ENCODE peak calls at places on chromosomes 16 and 17, in six cellular contexts. S, W, U, X, H and E are unnamed samples.

GRCh38 chr17:47276868-47277267 is 23.2 kb downstream of the ITGB3 start:
- DNase-seq in W (peak), X (peak), U (peak), S (peak), H (no peak), E (no peak)

GRCh38 chr17:8386841-8387240 is 3.8 kb upstream of the RPL26 start:
- DNase-seq in H (no peak), S (no peak), W (no peak), U (no peak), X (no peak), E (no peak)

GRCh38 chr17:39576187-39576586 is 31.5 kb downstream of the NEUROD2 start:
- DNase-seq in H (no peak), U (no peak), W (no peak), X (no peak), S (peak), E (no peak)

GRCh38 chr16:31356566-31357323 is 1.8 kb downstream of the ITGAX start:
- DNase-seq in X (no peak), S (no peak), U (no peak), W (no peak), H (no peak), E (peak)

GRCh38 chr16:72974142-72974769 is 73.7 kb downstream of the ZFHX3 start:
- DNase-seq in X (no peak), U (no peak), H (peak), S (no peak), W (no peak), E (no peak)

GRCh38 chr16:35753559-35754390 is 2294.4 kb downstream of the TP53TG3F start:
- DNase-seq in S (no peak), X (no peak), H (no peak), W (no peak), U (no peak), E (no peak)

GRCh38 chr16:52446076-52446475 is 100.9 kb downstream of the TOX3 start:
- DNase-seq in W (no peak), S (peak), X (no peak), H (no peak), U (peak), E (no peak)

GRCh38 chr17:27295945-27296344 is 2.0 kb downstream of the WSB1 start:
- DNase-seq in U (no peak), S (peak), H (no peak), X (no peak), W (no peak), E (no peak)

GRCh38 chr16:24721830-24722238 is 7.6 kb upstream of the TNRC6A start:
- DNase-seq in S (peak), X (no peak), W (peak), U (no peak), H (no peak), E (no peak)

GRCh38 chr17:60390881-60391418 is 983 bp downstream of the USP32 start:
- DNase-seq in X (no peak), W (peak), H (peak), U (peak), S (peak), E (no peak)

GRCh38 chr17:17445925-17446665 is 30.7 kb upstream of the MED9 start:
- DNase-seq in X (no peak), U (peak), H (peak), S (peak), W (peak), E (no peak)

GRCh38 chr17:61583242-61583641 is 7.8 kb downstream of the NACA2 start:
- DNase-seq in S (peak), W (peak), X (no peak), H (no peak), U (peak), E (no peak)

GRCh38 chr17:2697611-2698162 is 13.9 kb downstream of the CLUH start:
- DNase-seq in X (no peak), S (no peak), W (no peak), H (peak), U (no peak), E (no peak)

GRCh38 chr17:40516581-40517285 is 15.3 kb upstream of the TNS4 start:
- DNase-seq in X (no peak), S (peak), U (no peak), W (peak), H (no peak), E (no peak)

GRCh38 chr17:8799001-8799850 is at the start of gene MFSD6L:
- DNase-seq in U (no peak), X (no peak), H (no peak), W (peak), S (peak), E (no peak)

GRCh38 chr17:57953219-57953618 is 2.0 kb downstream of the CUEDC1 start:
- DNase-seq in W (no peak), X (no peak), H (no peak), S (no peak), U (no peak), E (no peak)

GRCh38 chr16:27995378-27995777 is 68.1 kb downstream of the GSG1L start:
- DNase-seq in U (no peak), W (no peak), X (no peak), S (no peak), H (no peak), E (no peak)

GRCh38 chr17:62178579-62178978 is 113.5 kb upstream of the MED13 start:
- DNase-seq in H (no peak), X (no peak), S (peak), W (peak), U (peak), E (no peak)

GRCh38 chr17:49403514-49404289 is 11.0 kb downstream of the PHB1 start:
- DNase-seq in U (no peak), X (no peak), W (no peak), H (no peak), S (no peak), E (no peak)

GRCh38 chr16:24540575-24541240 is 1.3 kb downstream of the RBBP6 start:
- DNase-seq in W (peak), S (peak), H (no peak), U (no peak), X (no peak), E (no peak)

DNA sequence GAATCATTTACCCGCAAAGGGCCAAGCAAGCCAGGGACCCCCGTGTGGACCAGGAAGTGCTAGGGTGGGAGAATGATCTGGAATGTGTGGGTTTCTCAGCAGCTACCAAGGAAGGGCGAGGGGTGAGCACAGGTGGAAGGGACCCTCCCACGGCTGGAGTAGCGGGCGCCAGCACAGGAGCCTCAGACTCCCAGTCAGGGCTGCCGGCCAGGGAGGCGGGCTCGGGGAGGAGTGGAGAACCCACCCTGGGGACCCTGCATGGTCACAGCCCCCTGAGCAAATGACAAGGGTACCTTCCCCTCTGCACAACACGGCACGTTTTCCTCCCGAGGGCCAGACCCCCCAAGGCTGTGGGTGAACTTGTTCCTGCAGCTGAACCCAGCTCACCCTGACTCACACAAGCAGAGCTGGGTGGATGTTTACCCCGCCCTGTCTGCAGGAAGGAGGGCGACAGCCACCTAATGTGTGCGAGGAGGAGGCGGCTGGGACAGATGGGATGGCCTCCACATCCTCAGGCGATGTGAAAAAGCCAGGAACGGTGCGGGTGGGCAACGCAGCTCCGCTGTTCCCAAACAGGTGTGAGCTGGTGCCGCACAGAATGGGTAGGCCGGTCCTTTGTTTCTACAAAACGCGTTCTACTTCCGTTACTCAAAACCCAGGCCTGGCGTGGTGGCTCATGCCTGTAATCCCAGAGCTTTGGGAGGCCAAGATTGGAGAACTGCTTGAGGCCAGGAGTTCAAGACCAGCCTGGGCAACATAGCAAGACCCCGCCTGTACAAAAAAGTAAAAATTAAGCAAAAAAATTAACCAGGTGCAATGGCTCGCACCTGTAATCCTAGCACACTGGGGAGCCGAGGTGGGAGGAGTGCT is 6.2 kb downstream of the ECI1 start:
- DNase-seq in H (peak), X (no peak), S (peak), U (no peak), W (no peak), E (no peak)
- TF ChIP-seq CTCF in H (no peak), X (no peak), S (no peak), U (no peak), W (no peak), E (no peak)

GRCh38 chr16:49608801-49609200 is 235.2 kb downstream of the C16orf78 start:
- DNase-seq in W (no peak), U (peak), X (no peak), S (no peak), H (no peak), E (no peak)
- TF ChIP-seq CTCF in W (no peak), U (peak), X (peak), S (no peak), H (peak), E (no peak)

GRCh38 chr17:82710499-82711232 is 5.8 kb upstream of the FN3KRP start:
- DNase-seq in W (no peak), U (no peak), H (no peak), S (no peak), X (no peak), E (no peak)
- TF ChIP-seq CTCF in W (no peak), U (no peak), H (no peak), S (no peak), X (no peak), E (no peak)

DNA sequence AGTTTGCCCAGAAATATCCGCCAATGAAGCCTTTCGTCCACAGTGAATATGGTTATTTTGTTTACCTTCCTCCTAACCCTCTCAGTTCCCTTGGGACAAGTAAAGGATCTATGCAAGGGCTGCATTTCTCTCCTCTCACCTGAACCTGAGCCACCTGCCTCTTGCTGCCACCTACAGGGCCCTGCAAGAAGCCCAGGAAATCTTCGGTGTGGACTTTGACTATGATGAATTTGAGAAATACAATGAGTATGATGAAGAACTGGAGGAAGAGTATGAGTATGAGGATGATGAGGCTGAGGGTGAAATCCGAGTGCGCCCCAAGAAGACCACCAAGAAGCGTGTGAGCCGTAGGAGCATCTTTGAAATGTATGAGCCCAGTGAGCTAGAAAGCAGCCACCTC is 14.0 kb downstream of the SUPT6H start:
- DNase-seq in H (no peak), W (peak), U (no peak), S (peak), X (no peak), E (no peak)
- TF ChIP-seq CTCF in H (peak), W (peak), U (no peak), S (peak), X (no peak), E (no peak)

GRCh38 chr17:7133424-7133823 is 18.8 kb upstream of the ASGR2 start:
- DNase-seq in S (no peak), X (peak), W (no peak), U (no peak), H (peak), E (peak)
- TF ChIP-seq CTCF in S (no peak), X (no peak), W (no peak), U (peak), H (peak), E (peak)